ENCODE peak calls at places on chromosome 12, in four cellular contexts. E is mesendoderm, P is H1, H is H9. D is an unnamed sample.

GRCh38 chr12:69660164-69660863 is 38.8 kb downstream of the BEST3 start:
- DNase-seq in E (no peak), P (no peak), H (no peak), D (no peak)

GRCh38 chr12:1836854-1837411 is 16.6 kb downstream of the LRTM2 start:
- DNase-seq in E (no peak), P (no peak), H (no peak), D (no peak)

GRCh38 chr12:100984821-100985220 is 190.2 kb downstream of the ANO4 start:
- DNase-seq in E (no peak), P (no peak), H (no peak), D (no peak)

GRCh38 chr12:110836291-110836690 is 10.5 kb upstream of the CCDC63 start:
- DNase-seq in E (no peak), P (no peak), H (no peak), D (no peak)

GRCh38 chr12:125169870-125170269 is 104.6 kb downstream of the AACS start:
- DNase-seq in E (no peak), P (no peak), H (no peak), D (no peak)

GRCh38 chr12:30643366-30643765 is 52.3 kb downstream of the IPO8 start:
- DNase-seq in E (peak; percentile 62), P (peak; percentile 5), H (no peak), D (peak; percentile 21)

GRCh38 chr12:52199294-52199920 is 7.6 kb upstream of the KRT80 start:
- DNase-seq in E (no peak), P (no peak), H (no peak), D (no peak)

GRCh38 chr12:124809878-124810277 is 53.8 kb downstream of the SCARB1 start:
- DNase-seq in E (no peak), P (no peak), H (no peak), D (peak; percentile 49)

GRCh38 chr12:27780612-27781408 is 774 bp upstream of the MANSC4 start:
- DNase-seq in E (peak; percentile 66), P (no peak), H (peak; percentile 78), D (peak; percentile 47)

GRCh38 chr12:115354007-115354452 is 670.1 kb upstream of the TBX3 start:
- DNase-seq in E (no peak), P (no peak), H (no peak), D (peak; percentile 98)

GRCh38 chr12:85765443-85765842 is 70.8 kb downstream of the RASSF9 start:
- DNase-seq in E (no peak), P (no peak), H (no peak), D (no peak)

GRCh38 chr12:106418970-106419369 is 61.4 kb downstream of the POLR3B start:
- DNase-seq in E (no peak), P (no peak), H (no peak), D (no peak)

GRCh38 chr12:125203145-125203765 is 138.0 kb downstream of the AACS start:
- DNase-seq in E (no peak), P (no peak), H (no peak), D (no peak)

GRCh38 chr12:105417732-105418131 is 87.2 kb downstream of the C12orf75 start:
- DNase-seq in E (no peak), P (no peak), H (no peak), D (no peak)

GRCh38 chr12:52633383-52633782 is 15.0 kb upstream of the KRT73 start:
- DNase-seq in E (no peak), P (no peak), H (peak; percentile 20), D (no peak)

GRCh38 chr12:49543221-49543913 is 4.5 kb downstream of the KCNH3 start:
- DNase-seq in E (no peak), P (no peak), H (no peak), D (no peak)

GRCh38 chr12:23954332-23954731 is 4.9 kb upstream of the SOX5 start:
- DNase-seq in E (no peak), P (no peak), H (no peak), D (peak; percentile 76)

GRCh38 chr12:29653286-29653685 is 130.5 kb downstream of the TMTC1 start:
- DNase-seq in E (no peak), P (no peak), H (no peak), D (no peak)

GRCh38 chr12:50102648-50103309 is 1.0 kb upstream of the GPD1 start:
- DNase-seq in E (no peak), P (no peak), H (no peak), D (no peak)

GRCh38 chr12:1838223-1838993 is 18.0 kb downstream of the LRTM2 start:
- DNase-seq in E (no peak), P (no peak), H (no peak), D (no peak)

GRCh38 chr12:115416869-115417268 is 732.9 kb upstream of the TBX3 start:
- DNase-seq in E (no peak), P (no peak), H (no peak), D (no peak)

GRCh38 chr12:55515696-55516095 is 23.5 kb downstream of the OR6C68 start:
- DNase-seq in E (peak; percentile 8), P (no peak), H (no peak), D (no peak)

GRCh38 chr12:80033457-80033856 is 65.9 kb upstream of the OTOGL start:
- DNase-seq in E (no peak), P (no peak), H (no peak), D (peak; percentile 89)

GRCh38 chr12:75556306-75556899 is 45.0 kb upstream of the KRR1 start:
- DNase-seq in E (no peak), P (no peak), H (no peak), D (no peak)

GRCh38 chr12:44193281-44193680 is 357.4 kb downstream of the TMEM117 start:
- DNase-seq in E (peak; percentile 12), P (no peak), H (no peak), D (no peak)

GRCh38 chr12:15794196-15794595 is 5.0 kb upstream of the EPS8 start:
- DNase-seq in E (no peak), P (no peak), H (no peak), D (no peak)

GRCh38 chr12:4393211-4393610 is 13.7 kb upstream of the FGF23 start:
- DNase-seq in E (no peak), P (no peak), H (no peak), D (no peak)

GRCh38 chr12:102462803-102463499 is 17.4 kb downstream of the IGF1 start:
- DNase-seq in E (no peak), P (no peak), H (no peak), D (peak; percentile 80)
- H3K9ac ChIP-seq in E (no peak overlapping the region), P (no peak overlapping the region), H (no peak overlapping the region), D (no peak overlapping the region)

DNA sequence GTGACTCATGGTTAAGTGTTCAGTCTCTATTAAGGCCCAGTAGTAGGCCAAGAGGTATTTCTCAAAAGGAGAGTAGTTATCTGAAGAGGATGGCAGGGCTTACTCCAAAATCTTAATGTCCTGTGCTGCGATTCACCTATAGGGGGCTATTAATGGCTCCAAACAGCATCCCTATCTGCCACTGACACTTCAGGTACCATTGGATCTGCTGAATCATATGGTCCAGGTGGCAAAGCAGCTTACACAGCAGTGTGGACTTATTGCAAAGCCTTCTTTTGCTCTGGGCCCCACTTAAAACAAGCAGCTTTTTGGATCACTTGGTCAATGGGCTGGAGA is 60.8 kb upstream of the ATP2B1 start:
- DNase-seq in E (no peak), P (no peak), H (no peak), D (no peak)
- H3K56ac ChIP-seq in E (no peak overlapping the region), P (no peak overlapping the region), H (no peak overlapping the region), D (no peak overlapping the region)

GRCh38 chr12:26297386-26298070 is 102.2 kb downstream of the SSPN start:
- DNase-seq in E (no peak), P (no peak), H (no peak), D (no peak)

GRCh38 chr12:26303418-26303817 is 108.0 kb downstream of the SSPN start:
- DNase-seq in E (no peak), P (no peak), H (no peak), D (no peak)

GRCh38 chr12:26295001-26295400 is 99.6 kb downstream of the SSPN start:
- DNase-seq in E (no peak), P (no peak), H (no peak), D (no peak)

GRCh38 chr12:26304273-26304672 is 108.9 kb downstream of the SSPN start:
- DNase-seq in E (no peak), P (no peak), H (no peak), D (no peak)

DNA sequence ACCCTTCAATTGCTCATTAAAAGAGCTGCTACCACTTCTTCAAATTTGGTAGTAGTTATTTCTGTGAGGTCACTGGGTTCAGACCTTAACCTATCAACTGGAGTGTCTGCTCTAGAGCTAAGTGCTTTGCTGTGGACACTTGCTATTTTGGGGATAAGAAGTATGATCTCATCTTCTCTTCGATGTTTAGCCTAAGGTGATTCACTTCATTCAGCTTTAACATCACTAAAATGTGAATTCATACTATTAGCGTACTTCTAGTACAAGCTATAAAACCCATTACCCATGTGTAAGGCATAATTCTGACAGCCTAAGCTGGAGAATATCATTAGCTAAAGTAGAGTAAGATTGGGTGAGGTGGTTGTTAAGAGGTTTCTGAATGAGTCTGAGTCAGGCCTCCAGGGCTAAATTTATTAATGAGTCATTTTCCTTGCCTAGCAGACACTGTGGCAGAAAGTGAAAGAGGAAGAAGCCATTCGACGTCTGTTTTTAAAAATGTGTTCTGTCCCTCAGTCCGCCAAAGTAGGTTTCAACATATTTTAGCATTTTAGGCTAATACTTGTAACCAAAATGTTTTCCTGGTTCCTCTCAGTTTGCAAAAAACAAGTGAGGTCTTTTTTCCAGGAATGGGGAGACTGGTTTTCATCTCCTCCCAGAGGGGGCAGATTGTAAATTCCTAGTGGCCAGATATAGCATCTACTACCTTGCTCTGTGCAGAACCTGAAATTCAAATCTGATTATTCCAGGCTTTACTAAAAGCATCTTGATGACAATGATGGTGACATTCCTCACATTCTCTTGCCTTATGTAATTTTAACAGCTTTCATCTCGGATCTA is 103.6 kb downstream of the SSPN start:
- DNase-seq in E (peak; percentile 6), P (no peak), H (no peak), D (peak; percentile 83)
- H3K9ac ChIP-seq in E (no peak overlapping the region), P (no peak overlapping the region), H (no peak overlapping the region), D (no peak overlapping the region)

GRCh38 chr12:67593041-67593870 is 55.3 kb upstream of the DYRK2 start:
- DNase-seq in E (peak; percentile 50), P (no peak), H (no peak), D (peak; percentile 8)

GRCh38 chr12:67593871-67594330 is 54.6 kb upstream of the DYRK2 start:
- DNase-seq in E (no peak), P (no peak), H (no peak), D (no peak)

GRCh38 chr12:67594888-67595287 is 53.7 kb upstream of the DYRK2 start:
- DNase-seq in E (no peak), P (no peak), H (no peak), D (no peak)

GRCh38 chr12:67592228-67593011 is 56.1 kb upstream of the DYRK2 start:
- DNase-seq in E (no peak), P (no peak), H (no peak), D (peak; percentile 51)

DNA sequence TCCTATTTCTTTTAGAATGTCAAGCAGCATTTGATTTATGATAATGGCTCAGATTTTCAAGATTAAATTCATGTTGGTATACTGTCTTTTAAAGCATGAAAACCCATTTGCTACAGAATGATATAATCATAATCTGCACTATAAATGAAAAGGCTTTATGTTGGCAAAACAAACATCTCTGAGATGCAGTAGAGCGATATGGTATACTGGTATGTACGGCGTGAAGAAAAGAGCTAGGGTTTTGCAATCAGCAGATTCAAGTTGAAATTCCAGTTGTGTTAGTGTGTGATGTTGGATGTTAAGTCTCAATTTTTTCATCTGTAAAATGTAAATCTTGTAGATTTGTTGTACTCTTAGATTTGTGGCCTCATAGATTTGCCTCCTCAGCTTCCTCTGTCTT is 53.2 kb upstream of the DYRK2 start:
- DNase-seq in E (no peak), P (no peak), H (no peak), D (no peak)
- H3K56ac ChIP-seq in E (no peak overlapping the region), P (peak overlapping the region; percentile 85), H (no peak overlapping the region), D (no peak overlapping the region)